ENCODE peak calls at places on chromosomes 4 and X, in nine cellular contexts. S, C, Q, K, W, E, Z, F and P are unnamed samples.

GRCh38 chr4:36348403-36348938 is 67.1 kb downstream of the DTHD1 start:
- DNase-seq in S (no peak), C (no peak), Q (no peak), K (no peak), W (no peak), E (peak; percentile 40), Z (no peak), F (no peak), P (no peak)

GRCh38 chr4:59243038-59243437 is 1957.1 kb upstream of the ADGRL3 start:
- DNase-seq in S (no peak), C (no peak), Q (no peak), K (no peak), W (no peak), E (no peak), Z (no peak), F (no peak), P (no peak)

GRCh38 chrX:88136328-88136727 is 610.7 kb upstream of the CPXCR1 start:
- DNase-seq in S (no peak), C (no peak), Q (no peak), K (no peak), W (peak; percentile 20), E (no peak), Z (no peak), F (no peak), P (no peak)

GRCh38 chr4:168840988-168841681 is 168.9 kb downstream of the CBR4 start:
- DNase-seq in S (no peak), C (no peak), Q (no peak), K (no peak), W (peak; percentile 22), E (no peak), Z (no peak), F (no peak), P (no peak)

GRCh38 chr4:37891221-37892159 is 606 bp downstream of the TBC1D1 start:
- DNase-seq in S (peak; percentile 49), C (peak; percentile 4), Q (no peak), K (peak; percentile 26), W (peak; percentile 10), E (no peak), Z (peak; percentile 34), F (no peak), P (no peak)

GRCh38 chr4:111136438-111136837 is 513.6 kb upstream of the PITX2 start:
- DNase-seq in S (no peak), C (peak; percentile 59), Q (peak; percentile 31), K (peak; percentile 20), W (no peak), E (no peak), Z (peak; percentile 49), F (peak; percentile 3), P (peak; percentile 55)

GRCh38 chrX:54891573-54891972 is 29.1 kb upstream of the TRO start:
- DNase-seq in S (peak; percentile 28), C (peak; percentile 28), Q (peak; percentile 23), K (peak; percentile 67), W (peak; percentile 30), E (no peak), Z (peak; percentile 54), F (peak; percentile 48), P (peak; percentile 37)

GRCh38 chr4:183335369-183335940 is 13.2 kb upstream of the CLDN24 start:
- DNase-seq in S (no peak), C (peak; percentile 96), Q (peak; percentile 68), K (peak; percentile 92), W (no peak), E (no peak), Z (peak; percentile 96), F (peak; percentile 78), P (peak; percentile 88)

GRCh38 chr4:3785292-3785565 is 19.0 kb downstream of the ADRA2C start:
- DNase-seq in S (no peak), C (no peak), Q (no peak), K (no peak), W (no peak), E (no peak), Z (no peak), F (no peak), P (no peak)

GRCh38 chrX:30530591-30530990 is 47.0 kb downstream of the TASL start:
- DNase-seq in S (no peak), C (peak; percentile 60), Q (no peak), K (peak; percentile 58), W (no peak), E (peak; percentile 7), Z (peak; percentile 59), F (peak; percentile 39), P (no peak)

GRCh38 chr4:40185830-40186664 is 10.8 kb upstream of the RHOH start:
- DNase-seq in S (no peak), C (peak; percentile 22), Q (no peak), K (no peak), W (no peak), E (no peak), Z (peak; percentile 74), F (no peak), P (peak; percentile 11)

GRCh38 chr4:153418114-153418513 is 48.0 kb upstream of the TMEM131L start:
- DNase-seq in S (no peak), C (peak; percentile 70), Q (no peak), K (peak; percentile 33), W (no peak), E (no peak), Z (peak; percentile 38), F (no peak), P (peak; percentile 48)

GRCh38 chr4:70356185-70356584 is 4.4 kb upstream of the SMR3A start:
- DNase-seq in S (no peak), C (no peak), Q (no peak), K (no peak), W (no peak), E (no peak), Z (no peak), F (no peak), P (no peak)

GRCh38 chrX:85994228-85994627 is 53.1 kb downstream of the CHM start:
- DNase-seq in S (no peak), C (no peak), Q (no peak), K (no peak), W (no peak), E (no peak), Z (no peak), F (no peak), P (no peak)

GRCh38 chr4:8235224-8235623 is 34.3 kb upstream of the HTRA3 start:
- DNase-seq in S (no peak), C (no peak), Q (no peak), K (no peak), W (no peak), E (no peak), Z (no peak), F (no peak), P (no peak)

GRCh38 chr4:151743128-151743854 is 17.5 kb downstream of the GATB start:
- DNase-seq in S (no peak), C (no peak), Q (no peak), K (peak; percentile 23), W (no peak), E (peak; percentile 88), Z (no peak), F (no peak), P (no peak)

GRCh38 chr4:146049802-146050201 is 111.2 kb upstream of the ZNF827 start:
- DNase-seq in S (no peak), C (no peak), Q (no peak), K (no peak), W (no peak), E (no peak), Z (no peak), F (no peak), P (no peak)

GRCh38 chr4:108702960-108703359 is 52.6 kb downstream of the OSTC start:
- DNase-seq in S (no peak), C (no peak), Q (no peak), K (peak; percentile 59), W (no peak), E (peak; percentile 22), Z (no peak), F (no peak), P (peak; percentile 14)

GRCh38 chr4:184962125-184962638 is 56.1 kb upstream of the HELT start:
- DNase-seq in S (no peak), C (no peak), Q (no peak), K (no peak), W (no peak), E (no peak), Z (no peak), F (no peak), P (no peak)

GRCh38 chrX:134677332-134677731 is 19.1 kb upstream of the PLAC1 start:
- DNase-seq in S (no peak), C (no peak), Q (no peak), K (no peak), W (no peak), E (no peak), Z (no peak), F (no peak), P (no peak)
- TF ChIP-seq CTCF in S (no peak), C (no peak), Q (no peak), K (no peak), W (no peak), E (no peak), Z (no peak), F (no peak), P (no peak)

GRCh38 chrX:78199851-78200250 is 60.4 kb upstream of the TAF9B start:
- DNase-seq in S (no peak), C (peak; percentile 8), Q (peak; percentile 8), K (peak; percentile 35), W (peak; percentile 3), E (no peak), Z (peak; percentile 32), F (peak; percentile 7), P (peak; percentile 3)
- TF ChIP-seq CTCF in S (peak; percentile 57), C (peak; percentile 19), Q (peak; percentile 31), K (peak; percentile 32), W (peak; percentile 18), E (peak; percentile 51), Z (peak; percentile 21), F (peak; percentile 32), P (peak; percentile 24)

GRCh38 chrX:19007868-19008267 is 24.0 kb upstream of the PHKA2 start:
- DNase-seq in S (no peak), C (no peak), Q (no peak), K (no peak), W (no peak), E (no peak), Z (no peak), F (no peak), P (no peak)

GRCh38 chrX:19007011-19007410 is 23.1 kb upstream of the PHKA2 start:
- DNase-seq in S (no peak), C (no peak), Q (no peak), K (no peak), W (no peak), E (no peak), Z (no peak), F (no peak), P (no peak)

GRCh38 chrX:19003756-19004155 is 19.8 kb upstream of the PHKA2 start:
- DNase-seq in S (no peak), C (peak; percentile 47), Q (no peak), K (no peak), W (no peak), E (no peak), Z (no peak), F (no peak), P (no peak)

DNA sequence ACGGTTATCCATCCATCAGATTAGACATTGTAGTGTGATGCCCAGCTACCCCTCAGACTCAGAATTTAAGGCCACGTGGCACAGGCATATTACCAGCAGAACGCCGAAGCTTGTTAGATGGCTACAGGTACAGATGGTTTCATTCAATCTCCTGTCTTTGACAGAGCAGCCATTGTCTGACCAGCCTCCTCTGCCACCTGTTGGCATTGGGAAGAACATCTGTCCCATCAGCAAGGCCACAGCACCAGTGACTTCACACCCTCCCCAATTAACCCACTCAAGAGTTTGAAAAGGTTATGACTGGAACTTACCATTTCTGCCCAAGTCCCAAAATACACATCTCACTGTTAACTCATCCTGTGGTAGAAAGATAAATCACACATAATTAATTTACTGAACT is 22.0 kb upstream of the PHKA2 start:
- DNase-seq in S (no peak), C (no peak), Q (no peak), K (no peak), W (no peak), E (no peak), Z (no peak), F (no peak), P (no peak)
- TF ChIP-seq CTCF in S (peak; percentile 41), C (no peak), Q (peak; percentile 23), K (no peak), W (no peak), E (peak; percentile 29), Z (no peak), F (peak; percentile 16), P (no peak)

GRCh38 chrX:108304210-108304609 is 134.0 kb downstream of the COL4A6 start:
- DNase-seq in S (no peak), C (peak; percentile 7), Q (no peak), K (peak; percentile 52), W (peak; percentile 36), E (no peak), Z (peak; percentile 22), F (no peak), P (peak; percentile 63)
- TF ChIP-seq CTCF in S (peak; percentile 58), C (peak; percentile 44), Q (peak; percentile 49), K (peak; percentile 69), W (peak; percentile 53), E (peak; percentile 66), Z (peak; percentile 40), F (peak; percentile 61), P (peak; percentile 60)